ENCODE peak calls at places on chromosomes 16 and 17, in seven cellular contexts. O, P, Z, V, B, S and H are unnamed samples.

GRCh38 chr17:48174833-48175232 is 67.3 kb downstream of the SNX11 start:
- DNase-seq in O (no peak), P (no peak), Z (no peak), V (no peak), B (no peak), S (no peak), H (no peak)

GRCh38 chr16:1556254-1556653 is 22.8 kb downstream of the TMEM204 start:
- DNase-seq in O (no peak), P (no peak), Z (no peak), V (no peak), B (no peak), S (no peak), H (peak)

GRCh38 chr17:49522329-49522890 is 27.3 kb downstream of the NGFR start:
- DNase-seq in O (no peak), P (no peak), Z (no peak), V (no peak), B (no peak), S (peak), H (no peak)

GRCh38 chr16:79195948-79196347 is 404.6 kb downstream of the MAF start:
- DNase-seq in O (no peak), P (no peak), Z (no peak), V (no peak), B (no peak), S (no peak), H (no peak)

GRCh38 chr17:81577278-81578000 is 25.3 kb upstream of the FAAP100 start:
- DNase-seq in O (no peak), P (peak), Z (no peak), V (no peak), B (no peak), S (no peak), H (no peak)

GRCh38 chr16:29736112-29736511 is 9.7 kb downstream of the C16orf54 start:
- DNase-seq in O (no peak), P (peak), Z (no peak), V (no peak), B (no peak), S (peak), H (no peak)

GRCh38 chr17:2406903-2407790 is 6.3 kb upstream of the MNT start:
- DNase-seq in O (peak), P (peak), Z (peak), V (no peak), B (peak), S (no peak), H (peak)

GRCh38 chr17:6098466-6099180 is 28.4 kb downstream of the WSCD1 start:
- DNase-seq in O (no peak), P (no peak), Z (no peak), V (no peak), B (peak), S (no peak), H (no peak)

GRCh38 chr16:85615014-85615851 is 2.1 kb downstream of the GSE1 start:
- DNase-seq in O (peak), P (peak), Z (no peak), V (no peak), B (no peak), S (no peak), H (peak)

GRCh38 chr17:73782641-73783381 is 138.6 kb upstream of the SDK2 start:
- DNase-seq in O (no peak), P (no peak), Z (no peak), V (no peak), B (no peak), S (no peak), H (no peak)

GRCh38 chr17:61391595-61392291 is 7.9 kb upstream of the TBX2 start:
- DNase-seq in O (no peak), P (no peak), Z (no peak), V (no peak), B (no peak), S (no peak), H (no peak)

GRCh38 chr16:67881557-67882220 is 3.0 kb upstream of the NRN1L start:
- DNase-seq in O (no peak), P (no peak), Z (no peak), V (no peak), B (no peak), S (no peak), H (no peak)

GRCh38 chr16:52825882-52826281 is 226.8 kb downstream of the CHD9NB start:
- DNase-seq in O (no peak), P (no peak), Z (no peak), V (no peak), B (no peak), S (no peak), H (no peak)

DNA sequence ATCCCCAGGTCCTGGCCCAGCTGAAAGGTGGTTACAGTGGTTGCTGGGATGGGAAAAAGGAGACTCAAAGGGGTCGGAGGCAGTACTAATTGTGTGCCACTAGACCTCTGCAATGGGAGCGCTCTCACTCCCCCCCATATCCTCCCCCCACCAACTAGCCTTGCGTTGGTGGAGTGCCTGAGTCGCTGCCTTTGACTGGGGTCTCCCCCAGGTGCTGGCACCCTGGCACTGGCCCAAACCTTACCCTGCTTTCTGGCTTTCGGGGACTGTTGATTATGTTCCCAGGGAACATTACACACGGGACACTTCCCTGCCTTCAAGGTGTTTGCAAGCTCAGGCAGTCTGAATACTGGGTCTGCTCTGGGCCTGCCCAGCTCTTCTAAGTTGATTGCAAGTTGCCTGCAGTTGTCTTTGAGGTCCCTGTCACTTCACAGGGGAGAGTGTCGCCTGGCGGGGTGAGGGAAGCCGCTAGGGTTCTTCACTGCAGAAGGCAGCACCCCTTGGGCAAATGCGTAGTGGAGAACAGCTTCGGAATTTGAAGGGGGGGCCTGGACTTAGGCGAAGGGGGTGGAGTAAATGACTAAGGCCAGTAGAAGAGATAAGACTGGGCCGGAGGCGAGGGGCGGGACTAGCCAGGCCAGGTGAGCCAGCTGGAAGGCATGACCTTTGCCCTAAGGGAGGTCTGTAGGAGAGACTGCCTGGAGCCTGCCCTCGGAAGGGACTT is 98.0 kb downstream of the RAB11FIP4 start:
- DNase-seq in O (no peak), P (no peak), Z (no peak), V (no peak), B (no peak), S (no peak), H (peak)
- H3K4me3 ChIP-seq in O (no peak), P (no peak), Z (no peak), V (no peak), B (no peak), S (no peak), H (peak)

GRCh38 chr16:50202926-50203624 is 50.0 kb downstream of the TENT4B start:
- DNase-seq in O (peak), P (peak), Z (no peak), V (no peak), B (no peak), S (no peak), H (no peak)
- TF ChIP-seq EP300 in O (peak), P (no peak), Z (no peak), V (no peak), B (no peak), S (no peak), H (no peak)

DNA sequence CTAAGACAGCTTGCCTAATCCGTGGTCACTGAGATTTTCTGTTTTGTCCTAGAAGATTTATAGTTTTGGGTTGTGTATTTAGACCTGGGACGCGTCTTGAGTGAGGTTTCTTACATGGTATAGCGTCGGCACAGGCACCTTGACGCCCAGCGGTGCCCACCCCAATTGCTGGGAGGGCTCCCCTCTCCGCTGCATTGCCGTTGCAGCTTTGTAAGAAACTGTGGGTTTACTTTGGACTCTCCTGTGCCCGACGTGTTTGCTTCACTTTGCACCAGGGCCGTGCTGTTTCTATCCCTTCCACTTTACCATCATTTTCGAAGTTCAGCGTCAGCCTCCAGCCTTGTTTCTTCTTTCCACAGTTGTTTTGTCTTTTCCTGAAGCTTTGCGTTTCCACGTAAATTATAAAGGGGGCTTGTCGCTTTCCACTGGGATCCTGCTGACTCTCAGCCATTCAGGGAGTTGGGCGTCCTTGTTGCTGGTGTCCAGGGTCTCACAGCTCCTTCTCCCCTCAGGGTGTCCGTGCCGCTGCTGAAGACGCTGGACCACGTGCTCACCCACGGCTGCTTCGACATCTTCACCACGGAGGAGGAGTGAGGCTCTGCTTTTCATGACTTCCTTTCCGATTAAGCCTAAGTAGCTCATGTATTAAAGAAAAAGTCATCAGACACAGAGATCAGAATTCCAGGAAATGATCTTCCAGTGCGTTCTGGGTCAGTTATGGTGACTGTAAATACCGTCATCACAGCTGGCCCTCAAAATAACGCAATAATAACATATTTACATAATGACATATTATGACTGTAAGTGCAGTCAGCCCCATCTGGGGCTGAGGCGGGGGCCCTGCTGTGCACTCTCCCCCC is 92.6 kb upstream of the ZNF750 start:
- DNase-seq in O (no peak), P (no peak), Z (peak), V (no peak), B (peak), S (no peak), H (peak)
- H3K4me3 ChIP-seq in O (no peak), P (no peak), Z (no peak), V (no peak), B (no peak), S (no peak), H (no peak)

GRCh38 chr17:67818110-67819002 is 6.9 kb upstream of the BPTF start:
- DNase-seq in O (no peak), P (no peak), Z (no peak), V (no peak), B (no peak), S (no peak), H (no peak)
- TF ChIP-seq EP300 in O (no peak), P (no peak), Z (no peak), V (no peak), B (no peak), S (no peak), H (no peak)

DNA sequence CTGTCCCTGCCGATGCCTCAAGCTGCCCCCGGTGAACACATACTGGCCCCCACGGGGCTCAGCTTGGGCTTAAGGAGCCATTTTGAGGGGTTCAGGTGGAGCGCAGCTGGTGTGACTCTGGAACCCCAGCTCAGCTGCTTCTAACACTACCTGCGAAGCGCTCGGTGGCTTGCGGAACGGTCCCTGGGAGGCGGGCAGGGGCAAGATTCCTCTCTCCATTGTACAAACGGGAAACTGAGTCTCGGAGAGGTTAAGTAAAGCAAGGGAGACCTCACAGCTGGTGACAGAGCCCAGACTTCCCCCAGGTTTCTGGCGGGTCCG is 11.8 kb downstream of the GALK1 start:
- DNase-seq in O (no peak), P (no peak), Z (no peak), V (no peak), B (no peak), S (no peak), H (no peak)
- H3K4me3 ChIP-seq in O (peak), P (no peak), Z (peak), V (peak), B (peak), S (peak), H (peak)

GRCh38 chr16:24844101-24845030 is 1.4 kb upstream of the SLC5A11 start:
- DNase-seq in O (no peak), P (peak), Z (no peak), V (no peak), B (no peak), S (no peak), H (peak)
- TF ChIP-seq EP300 in O (no peak), P (peak), Z (no peak), V (no peak), B (no peak), S (no peak), H (no peak)

DNA sequence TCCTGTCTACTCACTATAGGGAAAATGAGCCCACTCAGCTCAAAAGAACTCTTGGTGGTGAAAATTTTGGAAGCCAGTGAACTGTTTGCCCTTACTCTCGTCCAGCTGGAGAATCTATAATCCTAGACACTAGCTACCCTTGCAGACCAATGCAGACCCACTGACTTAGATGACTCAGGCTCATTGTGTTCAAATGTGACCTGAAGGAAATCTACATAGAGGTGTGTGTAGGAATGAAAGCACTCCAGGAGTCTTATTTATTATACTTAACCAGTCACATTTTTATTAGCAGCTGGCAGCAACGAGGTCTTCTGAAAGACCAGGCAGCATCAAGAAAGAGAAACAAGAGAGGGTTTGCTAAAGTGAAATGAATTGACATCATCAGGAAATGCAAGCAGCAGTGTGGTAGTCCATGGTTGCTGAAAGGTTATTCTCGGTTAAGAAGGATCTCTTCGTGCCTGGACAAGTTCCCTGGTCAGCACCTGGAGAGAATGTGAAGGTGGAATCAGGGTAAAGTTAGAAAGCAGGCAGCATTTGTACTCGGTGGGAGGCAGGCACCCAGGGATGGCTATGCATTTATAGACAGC is 1.4 kb downstream of the KRTAP29-1 start:
- DNase-seq in O (no peak), P (no peak), Z (no peak), V (no peak), B (no peak), S (no peak), H (no peak)
- H3K4me3 ChIP-seq in O (no peak), P (no peak), Z (no peak), V (no peak), B (no peak), S (no peak), H (no peak)

GRCh38 chr16:57838161-57838560 is 35.9 kb upstream of the KIFC3 start:
- DNase-seq in O (no peak), P (no peak), Z (no peak), V (no peak), B (no peak), S (no peak), H (no peak)
- TF ChIP-seq EP300 in O (no peak), P (no peak), Z (no peak), V (no peak), B (no peak), S (no peak), H (no peak)